ENCODE peak calls at places on chromosome 18, in six cellular contexts. G is K562, Y is endothelial cell of umbilical vein, H is A549, T is transverse colon, B is stomach. V is an unnamed sample.

GRCh38 chr18:22186484-22186971 is 17.1 kb downstream of the GATA6 start:
- DNase-seq in G (no peak), Y (peak; percentile 40), H (no peak), T (no peak), B (no peak), V (no peak)

GRCh38 chr18:58112174-58112573 is 68.1 kb downstream of the NEDD4L start:
- DNase-seq in G (no peak), Y (no peak), H (no peak), T (no peak), B (no peak), V (no peak)

GRCh38 chr18:7117390-7118355 is at the start of gene LAMA1:
- DNase-seq in G (no peak), Y (no peak), H (no peak), T (no peak), B (no peak), V (peak; percentile 11)

GRCh38 chr18:13570856-13571495 is 155.4 kb downstream of the FAM210A start:
- DNase-seq in G (no peak), Y (no peak), H (no peak), T (no peak), B (no peak), V (no peak)

GRCh38 chr18:48929951-48930713 is 20.6 kb downstream of the SMAD7 start:
- DNase-seq in G (no peak), Y (peak; percentile 55), H (peak; percentile 92), T (peak; percentile 88), B (peak; percentile 74), V (no peak)

GRCh38 chr18:13585379-13586153 is 140.8 kb downstream of the FAM210A start:
- DNase-seq in G (no peak), Y (no peak), H (no peak), T (no peak), B (no peak), V (no peak)

GRCh38 chr18:49725809-49726514 is 87.4 kb downstream of the ACAA2 start:
- DNase-seq in G (peak; percentile 20), Y (peak; percentile 87), H (peak; percentile 72), T (peak; percentile 30), B (no peak), V (peak; percentile 81)

GRCh38 chr18:8994603-8995002 is 107.9 kb upstream of the NDUFV2 start:
- DNase-seq in G (peak; percentile 70), Y (no peak), H (peak; percentile 38), T (no peak), B (no peak), V (no peak)

GRCh38 chr18:34649072-34649471 is 61.0 kb upstream of the DTNA start:
- DNase-seq in G (no peak), Y (no peak), H (no peak), T (no peak), B (no peak), V (no peak)

GRCh38 chr18:58455318-58455950 is 173.5 kb downstream of the ALPK2 start:
- DNase-seq in G (no peak), Y (no peak), H (no peak), T (no peak), B (peak; percentile 52), V (peak; percentile 35)

GRCh38 chr18:77206676-77207370 is 42.8 kb upstream of the GALR1 start:
- DNase-seq in G (no peak), Y (no peak), H (no peak), T (no peak), B (no peak), V (no peak)

GRCh38 chr18:40868110-40868858 is 1086.8 kb upstream of the PIK3C3 start:
- DNase-seq in G (no peak), Y (peak; percentile 49), H (peak; percentile 77), T (no peak), B (no peak), V (no peak)

GRCh38 chr18:49247786-49248185 is 212.7 kb downstream of the DYM start:
- DNase-seq in G (no peak), Y (peak; percentile 72), H (peak; percentile 2), T (no peak), B (no peak), V (no peak)

GRCh38 chr18:48364146-48364545 is 45.0 kb downstream of the ZBTB7C start:
- DNase-seq in G (no peak), Y (no peak), H (no peak), T (no peak), B (no peak), V (no peak)

GRCh38 chr18:79863161-79863945 is 65.6 kb downstream of the KCNG2 start:
- DNase-seq in G (no peak), Y (no peak), H (no peak), T (peak; percentile 5), B (peak; percentile 24), V (no peak)

GRCh38 chr18:79570266-79571201 is 109.1 kb upstream of the CTDP1 start:
- DNase-seq in G (no peak), Y (no peak), H (no peak), T (peak; percentile 4), B (no peak), V (no peak)

GRCh38 chr18:58803978-58804377 is 60.7 kb upstream of the ZNF532 start:
- DNase-seq in G (no peak), Y (no peak), H (peak; percentile 28), T (no peak), B (no peak), V (no peak)

GRCh38 chr18:24212939-24213338 is 74.1 kb downstream of the CABYR start:
- DNase-seq in G (no peak), Y (peak; percentile 55), H (peak; percentile 41), T (no peak), B (no peak), V (no peak)

GRCh38 chr18:21242141-21243040 is at the start of gene GREB1L:
- DNase-seq in G (no peak), Y (peak; percentile 26), H (peak; percentile 55), T (peak; percentile 48), B (peak; percentile 63), V (peak; percentile 50)

GRCh38 chr18:54679318-54680149 is 88.5 kb downstream of the DYNAP start:
- DNase-seq in G (no peak), Y (peak; percentile 79), H (peak; percentile 78), T (no peak), B (no peak), V (no peak)

GRCh38 chr18:60950634-60951033 is 382.6 kb upstream of the CDH20 start:
- DNase-seq in G (no peak), Y (peak; percentile 71), H (no peak), T (no peak), B (no peak), V (no peak)

GRCh38 chr18:32019251-32019943 is 772 bp downstream of the RNF125 start:
- DNase-seq in G (no peak), Y (no peak), H (peak; percentile 9), T (peak; percentile 67), B (peak; percentile 49), V (peak; percentile 37)

GRCh38 chr18:57698571-57699276 is 77.1 kb upstream of the NARS1 start:
- DNase-seq in G (no peak), Y (no peak), H (no peak), T (no peak), B (no peak), V (no peak)

GRCh38 chr18:43620936-43621335 is 343.6 kb upstream of the SYT4 start:
- DNase-seq in G (no peak), Y (peak; percentile 41), H (peak; percentile 16), T (no peak), B (no peak), V (no peak)

GRCh38 chr18:33755918-33756590 is 178.0 kb downstream of the ASXL3 start:
- DNase-seq in G (no peak), Y (peak; percentile 5), H (peak; percentile 29), T (peak; percentile 26), B (no peak), V (no peak)

GRCh38 chr18:44840053-44840826 is 159.6 kb downstream of the SETBP1 start:
- DNase-seq in G (no peak), Y (no peak), H (no peak), T (no peak), B (no peak), V (no peak)

GRCh38 chr18:46672062-46672970 is 15.3 kb upstream of the LOXHD1 start:
- DNase-seq in G (no peak), Y (no peak), H (no peak), T (no peak), B (no peak), V (no peak)

GRCh38 chr18:5521000-5521399 is 22.8 kb downstream of the EPB41L3 start:
- DNase-seq in G (no peak), Y (no peak), H (no peak), T (no peak), B (no peak), V (no peak)
- TF ChIP-seq POLR2A in G (no peak), Y (no peak), H (no peak), T (no peak), B (no peak), V (no peak)

DNA sequence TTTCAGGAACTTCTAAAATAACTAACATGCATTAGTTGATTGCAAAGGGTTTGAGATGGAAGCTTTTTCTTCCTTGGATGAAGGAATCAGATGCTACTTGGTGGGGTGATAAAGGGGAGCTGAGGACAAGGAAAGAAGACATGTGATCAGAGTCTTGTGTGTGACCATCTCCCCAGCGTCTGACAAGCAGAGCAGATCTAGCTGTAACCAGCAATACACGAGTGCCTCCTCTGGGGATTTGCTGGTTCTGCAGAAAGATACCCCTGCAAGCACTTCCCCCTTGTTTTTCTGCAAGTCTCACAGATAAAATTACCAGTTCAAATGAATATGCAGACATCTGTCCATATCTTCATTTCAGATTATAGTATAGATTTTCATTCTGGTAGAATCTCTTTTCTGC is 2.7 kb downstream of the CDH7 start:
- DNase-seq in G (no peak), Y (no peak), H (peak; percentile 69), T (no peak), B (no peak), V (no peak)
- TF ChIP-seq CTCF in G (no peak), Y (no peak), H (no peak), T (no peak), B (no peak), V (no peak)

DNA sequence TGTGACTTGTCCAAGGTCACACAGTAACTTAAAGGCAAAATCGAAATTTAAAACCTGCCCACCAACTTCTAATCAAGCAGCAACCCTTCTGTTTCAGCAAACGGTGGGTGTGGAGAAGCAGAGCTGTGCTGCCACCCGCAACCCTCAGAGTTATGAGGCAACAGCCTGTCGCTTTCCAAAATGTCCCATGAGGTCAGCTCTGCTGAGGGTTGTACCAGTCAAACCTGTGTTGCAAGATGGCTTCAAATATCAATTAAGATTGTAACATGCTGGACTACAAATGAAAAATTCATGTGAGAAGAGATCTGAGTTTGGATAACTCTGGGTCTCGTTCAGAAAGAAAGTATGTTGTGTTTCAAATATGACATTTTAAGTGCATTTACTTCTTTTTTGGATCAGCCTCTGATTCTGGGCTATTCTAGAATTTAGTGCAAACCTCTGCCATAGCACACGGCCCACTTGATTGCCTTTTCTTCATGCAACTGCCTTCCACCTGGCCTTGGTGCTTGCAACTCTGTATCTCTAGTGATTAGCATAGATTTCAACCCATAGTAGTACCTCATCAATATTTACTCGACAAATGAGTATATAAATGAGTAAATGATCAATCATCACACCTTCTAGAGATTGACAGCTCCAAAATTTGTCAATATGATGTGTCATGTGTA is 69.3 kb downstream of the TIMM21 start:
- DNase-seq in G (no peak), Y (no peak), H (no peak), T (no peak), B (peak; percentile 61), V (no peak)
- TF ChIP-seq POLR2A in G (no peak), Y (no peak), H (no peak), T (no peak), B (no peak), V (no peak)

DNA sequence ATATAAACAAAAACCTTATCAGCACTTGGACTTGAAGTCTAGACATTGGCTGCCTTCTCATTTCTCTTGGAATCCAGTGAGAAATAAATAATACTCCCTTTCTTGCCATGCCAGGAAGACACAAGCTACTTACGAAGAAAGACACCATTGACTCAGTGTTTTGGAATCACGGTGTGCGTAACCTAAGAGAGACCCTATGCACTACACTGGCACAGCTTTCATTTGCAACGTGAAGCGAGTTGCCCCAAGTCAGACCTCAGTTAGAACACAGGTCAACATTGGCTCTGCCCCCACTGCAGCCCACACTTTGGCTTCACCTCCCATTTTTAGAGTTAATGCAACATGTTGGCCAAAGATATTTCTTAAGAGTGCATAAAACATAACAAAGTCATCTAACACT is 54.2 kb downstream of the PIEZO2 start:
- DNase-seq in G (no peak), Y (no peak), H (no peak), T (no peak), B (no peak), V (no peak)
- TF ChIP-seq CTCF in G (no peak), Y (no peak), H (no peak), T (no peak), B (no peak), V (no peak)

V was measured in heart left ventricle.